ENCODE peak calls at places on chromosomes 12 and 14, in seven cellular contexts. X is AG09309, T is H7, D is LoVo, N is NT2/D1, F is AG08395, Q is anterior cingulate cortex. J is an unnamed sample.

GRCh38 chr14:90039253-90040010 is 22.4 kb upstream of the KCNK13 start:
- DNase-seq in X (no peak), T (no peak), D (no peak), N (no peak), F (no peak), Q (no peak), J (no peak)

GRCh38 chr12:64332296-64332695 is 58.3 kb downstream of the C12orf56 start:
- DNase-seq in X (no peak), T (no peak), D (no peak), N (no peak), F (no peak), Q (no peak), J (no peak)

GRCh38 chr12:49201595-49202295 is 12.9 kb upstream of the TUBA1A start:
- DNase-seq in X (peak), T (no peak), D (no peak), N (no peak), F (no peak), Q (no peak), J (peak)

GRCh38 chr14:104875811-104876210 is 10.7 kb downstream of the CEP170B start:
- DNase-seq in X (no peak), T (peak), D (no peak), N (no peak), F (no peak), Q (no peak), J (no peak)

GRCh38 chr12:117622741-117623140 is 261.3 kb upstream of the NOS1 start:
- DNase-seq in X (no peak), T (no peak), D (no peak), N (no peak), F (peak), Q (no peak), J (no peak)

GRCh38 chr14:72589652-72590051 is 304.2 kb downstream of the DPF3 start:
- DNase-seq in X (no peak), T (no peak), D (no peak), N (no peak), F (no peak), Q (no peak), J (no peak)

GRCh38 chr12:6914246-6914947 is at the start of gene ENO2:
- DNase-seq in X (no peak), T (peak), D (peak), N (no peak), F (peak), Q (peak), J (no peak)

GRCh38 chr12:117603316-117604113 is 242.1 kb upstream of the NOS1 start:
- DNase-seq in X (no peak), T (no peak), D (no peak), N (no peak), F (no peak), Q (no peak), J (no peak)

GRCh38 chr12:70919597-70920035 is 922 bp downstream of the PTPRR start:
- DNase-seq in X (no peak), T (peak), D (peak), N (no peak), F (peak), Q (peak), J (no peak)

GRCh38 chr12:46659032-46659703 is 166.6 kb downstream of the SLC38A4 start:
- DNase-seq in X (no peak), T (no peak), D (no peak), N (no peak), F (no peak), Q (no peak), J (no peak)

GRCh38 chr12:4824415-4824814 is 85.3 kb upstream of the KCNA1 start:
- DNase-seq in X (peak), T (no peak), D (no peak), N (peak), F (peak), Q (no peak), J (no peak)

GRCh38 chr14:60090864-60091519 is 731 bp upstream of the PCNX4 start:
- DNase-seq in X (no peak), T (peak), D (peak), N (no peak), F (peak), Q (peak), J (peak)

GRCh38 chr12:69896653-69897381 is 71.8 kb downstream of the MYRFL start:
- DNase-seq in X (no peak), T (peak), D (no peak), N (peak), F (no peak), Q (no peak), J (no peak)

GRCh38 chr12:91406920-91407341 is 224.3 kb upstream of the DCN start:
- DNase-seq in X (no peak), T (no peak), D (peak), N (no peak), F (no peak), Q (no peak), J (no peak)

GRCh38 chr12:7989827-7990491 is 42.6 kb upstream of the FOXJ2 start:
- DNase-seq in X (no peak), T (no peak), D (no peak), N (no peak), F (no peak), Q (no peak), J (no peak)

GRCh38 chr12:57998251-57998650 is 56.9 kb downstream of the ATP23 start:
- DNase-seq in X (no peak), T (no peak), D (no peak), N (no peak), F (no peak), Q (no peak), J (no peak)

GRCh38 chr12:53063708-53064612 is 14.1 kb downstream of the TNS2 start:
- DNase-seq in X (peak), T (peak), D (no peak), N (no peak), F (peak), Q (no peak), J (peak)

GRCh38 chr14:91891721-91892220 is 24.4 kb upstream of the TC2N start:
- DNase-seq in X (no peak), T (no peak), D (no peak), N (no peak), F (peak), Q (peak), J (no peak)

GRCh38 chr12:123013185-123014095 is 33.0 kb downstream of the ARL6IP4 start:
- DNase-seq in X (no peak), T (no peak), D (no peak), N (no peak), F (no peak), Q (no peak), J (no peak)

GRCh38 chr14:56817396-56817921 is 7.2 kb upstream of the OTX2 start:
- DNase-seq in X (no peak), T (no peak), D (no peak), N (no peak), F (no peak), Q (no peak), J (no peak)

GRCh38 chr12:90084018-90084417 is 375.4 kb upstream of the ATP2B1 start:
- DNase-seq in X (no peak), T (no peak), D (no peak), N (no peak), F (no peak), Q (no peak), J (no peak)

GRCh38 chr12:69497308-69498026 is 27.3 kb downstream of the FRS2 start:
- DNase-seq in X (no peak), T (no peak), D (no peak), N (no peak), F (no peak), Q (no peak), J (no peak)

GRCh38 chr12:107386569-107386968 is 293.2 kb upstream of the CRY1 start:
- DNase-seq in X (no peak), T (no peak), D (no peak), N (no peak), F (no peak), Q (no peak), J (no peak)

GRCh38 chr14:77458249-77458950 is 507 bp downstream of the AHSA1 start:
- DNase-seq in X (no peak), T (peak), D (peak), N (peak), F (peak), Q (no peak), J (no peak)

GRCh38 chr12:120095356-120096135 is 21.0 kb downstream of the RAB35 start:
- DNase-seq in X (no peak), T (peak), D (no peak), N (no peak), F (no peak), Q (no peak), J (no peak)

GRCh38 chr12:63937381-63938168 is 93.1 kb downstream of the SRGAP1 start:
- DNase-seq in X (no peak), T (no peak), D (no peak), N (no peak), F (peak), Q (no peak), J (no peak)

GRCh38 chr12:9364224-9365176 is 156.3 kb upstream of the PZP start:
- DNase-seq in X (peak), T (peak), D (peak), N (peak), F (peak), Q (peak), J (peak)

GRCh38 chr12:6266431-6267006 is 44.0 kb upstream of the PLEKHG6 start:
- DNase-seq in X (no peak), T (no peak), D (no peak), N (no peak), F (no peak), Q (no peak), J (no peak)

GRCh38 chr14:45038865-45039264 is 45.1 kb upstream of the PRPF39 start:
- DNase-seq in X (no peak), T (no peak), D (no peak), N (no peak), F (no peak), Q (no peak), J (no peak)